ENCODE peak calls at places on chromosomes 13 and 19, in six cellular contexts. S, Y, F, T, R and Z are unnamed samples.

GRCh38 chr13:81929988-81930387 is 1589.1 kb upstream of the SPRY2 start:
- DNase-seq in S (no peak), Y (no peak), F (no peak), T (no peak), R (no peak), Z (no peak)

GRCh38 chr13:64912141-64912540 is 2318.0 kb downstream of the PCDH9 start:
- DNase-seq in S (no peak), Y (peak), F (no peak), T (no peak), R (no peak), Z (no peak)

GRCh38 chr13:104976964-104977363 is 1558.5 kb downstream of the EFNB2 start:
- DNase-seq in S (no peak), Y (no peak), F (no peak), T (no peak), R (no peak), Z (no peak)

GRCh38 chr13:62162860-62163259 is 747.2 kb upstream of the PCDH20 start:
- DNase-seq in S (no peak), Y (no peak), F (no peak), T (no peak), R (no peak), Z (no peak)

GRCh38 chr19:57563547-57563946 is 3.9 kb upstream of the ZNF550 start:
- DNase-seq in S (no peak), Y (no peak), F (no peak), T (no peak), R (no peak), Z (no peak)

GRCh38 chr19:44356383-44357111 is at the start of gene ZNF112:
- DNase-seq in S (peak), Y (peak), F (no peak), T (no peak), R (peak), Z (peak)

GRCh38 chr19:48836089-48837017 is at the start of gene HSD17B14:
- DNase-seq in S (peak), Y (no peak), F (no peak), T (no peak), R (peak), Z (no peak)

GRCh38 chr19:40314646-40315045 is 29.5 kb upstream of the AKT2 start:
- DNase-seq in S (no peak), Y (no peak), F (no peak), T (no peak), R (no peak), Z (no peak)

GRCh38 chr19:35458821-35459391 is 10.8 kb downstream of the FFAR2 start:
- DNase-seq in S (no peak), Y (no peak), F (peak), T (no peak), R (no peak), Z (no peak)

GRCh38 chr19:17327654-17328516 is 6.8 kb downstream of the ANO8 start:
- DNase-seq in S (peak), Y (no peak), F (peak), T (peak), R (no peak), Z (no peak)